ENCODE peak calls at places on chromosomes 11 and 22, in four cellular contexts. One of them, this sample, is unnamed.

GRCh38 chr22:36914383-36914752 is 940 bp downstream of the CSF2RB start:
- DNase-seq in hypothalamus: no peak
- DNase-seq in stimulated activated naive CD4-positive, alpha-beta T cell: no peak
- DNase-seq in 8988T: no peak
- DNase-seq in this sample: no peak

GRCh38 chr11:3104961-3105790 is 48.0 kb upstream of the CARS1 start:
- DNase-seq in hypothalamus: no peak
- DNase-seq in stimulated activated naive CD4-positive, alpha-beta T cell: no peak
- DNase-seq in 8988T: no peak
- DNase-seq in this sample: no peak

GRCh38 chr22:35417606-35418005 is 17.7 kb downstream of the MCM5 start:
- DNase-seq in hypothalamus: no peak
- DNase-seq in stimulated activated naive CD4-positive, alpha-beta T cell: no peak
- DNase-seq in 8988T: no peak
- DNase-seq in this sample: no peak

GRCh38 chr22:36773935-36774334 is 2.0 kb downstream of the IFT27 start:
- DNase-seq in hypothalamus: no peak
- DNase-seq in stimulated activated naive CD4-positive, alpha-beta T cell: no peak
- DNase-seq in 8988T: no peak
- DNase-seq in this sample: no peak

GRCh38 chr11:104727768-104728167 is 170.5 kb downstream of the CASP12 start:
- DNase-seq in hypothalamus: no peak
- DNase-seq in stimulated activated naive CD4-positive, alpha-beta T cell: no peak
- DNase-seq in 8988T: no peak
- DNase-seq in this sample: no peak

GRCh38 chr22:19716041-19716828 is 1.9 kb downstream of the SEPTIN5 start:
- DNase-seq in hypothalamus: no peak
- DNase-seq in stimulated activated naive CD4-positive, alpha-beta T cell: no peak
- DNase-seq in 8988T: peak; percentile 17
- DNase-seq in this sample: no peak

GRCh38 chr22:19285831-19286230 is 5.7 kb downstream of the CLTCL1 start:
- DNase-seq in hypothalamus: no peak
- DNase-seq in stimulated activated naive CD4-positive, alpha-beta T cell: no peak
- DNase-seq in 8988T: no peak
- DNase-seq in this sample: no peak

GRCh38 chr11:16609769-16610168 is 128.7 kb upstream of the C11orf58 start:
- DNase-seq in hypothalamus: no peak
- DNase-seq in stimulated activated naive CD4-positive, alpha-beta T cell: no peak
- DNase-seq in 8988T: no peak
- DNase-seq in this sample: no peak

GRCh38 chr11:108223449-108224149 is 732 bp downstream of the ATM start:
- DNase-seq in hypothalamus: no peak
- DNase-seq in stimulated activated naive CD4-positive, alpha-beta T cell: no peak
- DNase-seq in 8988T: no peak
- DNase-seq in this sample: no peak

GRCh38 chr22:19509923-19510322 is 14.3 kb downstream of the CLDN5 start:
- DNase-seq in hypothalamus: no peak
- DNase-seq in stimulated activated naive CD4-positive, alpha-beta T cell: no peak
- DNase-seq in 8988T: no peak
- DNase-seq in this sample: no peak

GRCh38 chr11:56333156-56333555 is 12.7 kb upstream of the OR8K1 start:
- DNase-seq in hypothalamus: no peak
- DNase-seq in stimulated activated naive CD4-positive, alpha-beta T cell: no peak
- DNase-seq in 8988T: no peak
- DNase-seq in this sample: no peak

GRCh38 chr11:36161572-36161971 is 127.7 kb downstream of the COMMD9 start:
- DNase-seq in hypothalamus: no peak
- DNase-seq in stimulated activated naive CD4-positive, alpha-beta T cell: no peak
- DNase-seq in 8988T: no peak
- DNase-seq in this sample: no peak

GRCh38 chr11:116557261-116557660 is 215.5 kb downstream of the BUD13 start:
- DNase-seq in hypothalamus: no peak
- DNase-seq in stimulated activated naive CD4-positive, alpha-beta T cell: no peak
- DNase-seq in 8988T: no peak
- DNase-seq in this sample: no peak

GRCh38 chr11:35523861-35524260 is 1.6 kb downstream of the PAMR1 start:
- DNase-seq in hypothalamus: no peak
- DNase-seq in stimulated activated naive CD4-positive, alpha-beta T cell: no peak
- DNase-seq in 8988T: no peak
- DNase-seq in this sample: no peak

This sample was measured in amygdala.